ENCODE peak calls at places on chromosomes 7 and 10, in six cellular contexts. S, U, I, R, G and X are unnamed samples.

GRCh38 chr10:49359349-49360231 is 36.3 kb downstream of the DRGX start:
- DNase-seq in I (peak), S (no peak), R (peak), U (no peak), G (no peak), X (peak)

GRCh38 chr7:25068814-25069213 is 56.2 kb downstream of the CYCS start:
- DNase-seq in R (no peak), G (no peak), I (no peak), U (no peak), S (no peak), X (peak)

GRCh38 chr10:118742787-118743186 is 12.0 kb downstream of the CACUL1 start:
- DNase-seq in S (no peak), G (no peak), U (no peak), I (no peak), R (no peak), X (no peak)

GRCh38 chr10:64344211-64344610 is 823.0 kb downstream of the REEP3 start:
- DNase-seq in R (no peak), G (no peak), U (no peak), S (no peak), I (no peak), X (no peak)

GRCh38 chr7:128115326-128115820 is 84.1 kb upstream of the LRRC4 start:
- DNase-seq in U (peak), G (no peak), R (no peak), S (no peak), I (peak), X (peak)

GRCh38 chr10:59387951-59388431 is 25.6 kb upstream of the FAM13C start:
- DNase-seq in G (no peak), U (peak), R (no peak), S (no peak), I (no peak), X (no peak)

GRCh38 chr10:102413053-102413705 is 5.4 kb downstream of the PSD start:
- DNase-seq in S (no peak), R (no peak), I (peak), G (no peak), U (no peak), X (peak)

GRCh38 chr7:6385110-6385792 is 62.5 kb downstream of the DAGLB start:
- DNase-seq in U (peak), G (no peak), I (peak), R (no peak), S (no peak), X (peak)

GRCh38 chr10:51251110-51251509 is 176.8 kb downstream of the PRKG1 start:
- DNase-seq in S (no peak), U (no peak), R (no peak), I (no peak), G (no peak), X (no peak)

GRCh38 chr10:78605800-78606350 is 462.9 kb upstream of the ZMIZ1 start:
- DNase-seq in S (no peak), U (no peak), R (no peak), G (no peak), I (no peak), X (no peak)

GRCh38 chr10:32556996-32557395 is 111.1 kb downstream of the CCDC7 start:
- DNase-seq in R (no peak), U (no peak), S (no peak), I (no peak), G (no peak), X (no peak)